ENCODE peak calls at places on chromosomes 1 and 21, in nine cellular contexts. One of them, this sample, is unnamed.
A peak's percentile ranks its signal among the peaks of the same experiment; 100 is the strongest.

GRCh38 chr1:58780586-58781452 is 3.0 kb downstream of the JUN start:
- DNase-seq in activated CD4-positive, alpha-beta T cell treated with anti-CD3 and anti-CD28 coated beads, Interleukin-2, amount 10 ng/mL, durations not matched to agents 7 days and 5 days: no peak
- DNase-seq in right cardiac atrium: no peak
- DNase-seq in NCI-H226: no peak
- DNase-seq in mesothelial cell of epicardium: no peak
- DNase-seq in IMR-90: peak; percentile 16
- DNase-seq in ecto neural progenitor cell: no peak
- DNase-seq in COR-L47: no peak
- DNase-seq in KG1: no peak
- DNase-seq in this sample: no peak

GRCh38 chr1:64536836-64537490 is 67.0 kb downstream of the CACHD1 start:
- DNase-seq in activated CD4-positive, alpha-beta T cell treated with anti-CD3 and anti-CD28 coated beads, Interleukin-2, amount 10 ng/mL, durations not matched to agents 7 days and 5 days: no peak
- DNase-seq in right cardiac atrium: no peak
- DNase-seq in NCI-H226: no peak
- DNase-seq in mesothelial cell of epicardium: no peak
- DNase-seq in IMR-90: no peak
- DNase-seq in ecto neural progenitor cell: no peak
- DNase-seq in COR-L47: no peak
- DNase-seq in KG1: no peak
- DNase-seq in this sample: no peak

GRCh38 chr1:203742446-203742845 is 22.5 kb upstream of the LAX1 start:
- DNase-seq in activated CD4-positive, alpha-beta T cell treated with anti-CD3 and anti-CD28 coated beads, Interleukin-2, amount 10 ng/mL, durations not matched to agents 7 days and 5 days: no peak
- DNase-seq in right cardiac atrium: no peak
- DNase-seq in NCI-H226: no peak
- DNase-seq in mesothelial cell of epicardium: no peak
- DNase-seq in IMR-90: peak; percentile 30
- DNase-seq in ecto neural progenitor cell: no peak
- DNase-seq in COR-L47: no peak
- DNase-seq in KG1: no peak
- DNase-seq in this sample: no peak

GRCh38 chr1:111739984-111740765 is 980 bp upstream of the INKA2 start:
- DNase-seq in activated CD4-positive, alpha-beta T cell treated with anti-CD3 and anti-CD28 coated beads, Interleukin-2, amount 10 ng/mL, durations not matched to agents 7 days and 5 days: no peak
- DNase-seq in right cardiac atrium: peak; percentile 91
- DNase-seq in NCI-H226: no peak
- DNase-seq in mesothelial cell of epicardium: peak; percentile 51
- DNase-seq in IMR-90: peak; percentile 52
- DNase-seq in ecto neural progenitor cell: peak; percentile 87
- DNase-seq in COR-L47: peak; percentile 72
- DNase-seq in KG1: no peak
- DNase-seq in this sample: no peak

GRCh38 chr1:19356266-19356665 is 44.1 kb downstream of the SLC66A1 start:
- DNase-seq in activated CD4-positive, alpha-beta T cell treated with anti-CD3 and anti-CD28 coated beads, Interleukin-2, amount 10 ng/mL, durations not matched to agents 7 days and 5 days: no peak
- DNase-seq in right cardiac atrium: no peak
- DNase-seq in NCI-H226: no peak
- DNase-seq in mesothelial cell of epicardium: no peak
- DNase-seq in IMR-90: no peak
- DNase-seq in ecto neural progenitor cell: no peak
- DNase-seq in COR-L47: peak; percentile 77
- DNase-seq in KG1: no peak
- DNase-seq in this sample: no peak

GRCh38 chr1:3274972-3275371 is 179.5 kb upstream of the ARHGEF16 start:
- DNase-seq in activated CD4-positive, alpha-beta T cell treated with anti-CD3 and anti-CD28 coated beads, Interleukin-2, amount 10 ng/mL, durations not matched to agents 7 days and 5 days: no peak
- DNase-seq in right cardiac atrium: no peak
- DNase-seq in NCI-H226: no peak
- DNase-seq in mesothelial cell of epicardium: no peak
- DNase-seq in IMR-90: no peak
- DNase-seq in ecto neural progenitor cell: no peak
- DNase-seq in COR-L47: peak; percentile 78
- DNase-seq in KG1: no peak
- DNase-seq in this sample: no peak

GRCh38 chr1:153679337-153680119 is 1.0 kb downstream of the NPR1 start:
- DNase-seq in activated CD4-positive, alpha-beta T cell treated with anti-CD3 and anti-CD28 coated beads, Interleukin-2, amount 10 ng/mL, durations not matched to agents 7 days and 5 days: peak; percentile 28
- DNase-seq in right cardiac atrium: peak; percentile 77
- DNase-seq in NCI-H226: no peak
- DNase-seq in mesothelial cell of epicardium: peak; percentile 49
- DNase-seq in IMR-90: no peak
- DNase-seq in ecto neural progenitor cell: peak; percentile 68
- DNase-seq in COR-L47: peak; percentile 4
- DNase-seq in KG1: no peak
- DNase-seq in this sample: no peak

GRCh38 chr1:29043270-29043971 is 80.3 kb downstream of the TMEM200B start:
- DNase-seq in activated CD4-positive, alpha-beta T cell treated with anti-CD3 and anti-CD28 coated beads, Interleukin-2, amount 10 ng/mL, durations not matched to agents 7 days and 5 days: no peak
- DNase-seq in right cardiac atrium: peak; percentile 43
- DNase-seq in NCI-H226: no peak
- DNase-seq in mesothelial cell of epicardium: no peak
- DNase-seq in IMR-90: no peak
- DNase-seq in ecto neural progenitor cell: no peak
- DNase-seq in COR-L47: no peak
- DNase-seq in KG1: no peak
- DNase-seq in this sample: no peak

GRCh38 chr1:74237787-74238186 is 2.6 kb downstream of the TNNI3K start:
- DNase-seq in activated CD4-positive, alpha-beta T cell treated with anti-CD3 and anti-CD28 coated beads, Interleukin-2, amount 10 ng/mL, durations not matched to agents 7 days and 5 days: no peak
- DNase-seq in right cardiac atrium: no peak
- DNase-seq in NCI-H226: no peak
- DNase-seq in mesothelial cell of epicardium: no peak
- DNase-seq in IMR-90: no peak
- DNase-seq in ecto neural progenitor cell: no peak
- DNase-seq in COR-L47: no peak
- DNase-seq in KG1: no peak
- DNase-seq in this sample: no peak

GRCh38 chr1:209767706-209768105 is 11.9 kb downstream of the TRAF3IP3 start:
- DNase-seq in activated CD4-positive, alpha-beta T cell treated with anti-CD3 and anti-CD28 coated beads, Interleukin-2, amount 10 ng/mL, durations not matched to agents 7 days and 5 days: no peak
- DNase-seq in right cardiac atrium: no peak
- DNase-seq in NCI-H226: no peak
- DNase-seq in mesothelial cell of epicardium: no peak
- DNase-seq in IMR-90: no peak
- DNase-seq in ecto neural progenitor cell: no peak
- DNase-seq in COR-L47: no peak
- DNase-seq in KG1: no peak
- DNase-seq in this sample: no peak

GRCh38 chr1:234775477-234776246 is 165.7 kb upstream of the IRF2BP2 start:
- DNase-seq in activated CD4-positive, alpha-beta T cell treated with anti-CD3 and anti-CD28 coated beads, Interleukin-2, amount 10 ng/mL, durations not matched to agents 7 days and 5 days: no peak
- DNase-seq in right cardiac atrium: no peak
- DNase-seq in NCI-H226: no peak
- DNase-seq in mesothelial cell of epicardium: no peak
- DNase-seq in IMR-90: no peak
- DNase-seq in ecto neural progenitor cell: no peak
- DNase-seq in COR-L47: no peak
- DNase-seq in KG1: no peak
- DNase-seq in this sample: no peak

GRCh38 chr1:44842763-44843655 is at the start of gene PTCH2:
- DNase-seq in activated CD4-positive, alpha-beta T cell treated with anti-CD3 and anti-CD28 coated beads, Interleukin-2, amount 10 ng/mL, durations not matched to agents 7 days and 5 days: no peak
- DNase-seq in right cardiac atrium: peak; percentile 90
- DNase-seq in NCI-H226: peak; percentile 28
- DNase-seq in mesothelial cell of epicardium: peak; percentile 90
- DNase-seq in IMR-90: peak; percentile 53
- DNase-seq in ecto neural progenitor cell: peak; percentile 94
- DNase-seq in COR-L47: peak; percentile 59
- DNase-seq in KG1: no peak
- DNase-seq in this sample: no peak

GRCh38 chr1:115980998-115981993 is 5.0 kb downstream of the SLC22A15 start:
- DNase-seq in activated CD4-positive, alpha-beta T cell treated with anti-CD3 and anti-CD28 coated beads, Interleukin-2, amount 10 ng/mL, durations not matched to agents 7 days and 5 days: peak; percentile 18
- DNase-seq in right cardiac atrium: peak; percentile 59
- DNase-seq in NCI-H226: peak; percentile 49
- DNase-seq in mesothelial cell of epicardium: no peak
- DNase-seq in IMR-90: peak; percentile 16
- DNase-seq in ecto neural progenitor cell: peak; percentile 64
- DNase-seq in COR-L47: peak; percentile 57
- DNase-seq in KG1: no peak
- DNase-seq in this sample: no peak

GRCh38 chr1:156146749-156147405 is 6.5 kb upstream of the SEMA4A start:
- DNase-seq in activated CD4-positive, alpha-beta T cell treated with anti-CD3 and anti-CD28 coated beads, Interleukin-2, amount 10 ng/mL, durations not matched to agents 7 days and 5 days: no peak
- DNase-seq in right cardiac atrium: peak; percentile 69
- DNase-seq in NCI-H226: peak; percentile 87
- DNase-seq in mesothelial cell of epicardium: no peak
- DNase-seq in IMR-90: no peak
- DNase-seq in ecto neural progenitor cell: no peak
- DNase-seq in COR-L47: no peak
- DNase-seq in KG1: no peak
- DNase-seq in this sample: no peak

GRCh38 chr1:242556276-242556675 is 31.8 kb upstream of the PLD5 start:
- DNase-seq in activated CD4-positive, alpha-beta T cell treated with anti-CD3 and anti-CD28 coated beads, Interleukin-2, amount 10 ng/mL, durations not matched to agents 7 days and 5 days: no peak
- DNase-seq in right cardiac atrium: no peak
- DNase-seq in NCI-H226: no peak
- DNase-seq in mesothelial cell of epicardium: no peak
- DNase-seq in IMR-90: no peak
- DNase-seq in ecto neural progenitor cell: no peak
- DNase-seq in COR-L47: no peak
- DNase-seq in KG1: no peak
- DNase-seq in this sample: no peak

GRCh38 chr21:34674467-34674866 is 5.7 kb downstream of the CLIC6 start:
- DNase-seq in activated CD4-positive, alpha-beta T cell treated with anti-CD3 and anti-CD28 coated beads, Interleukin-2, amount 10 ng/mL, durations not matched to agents 7 days and 5 days: no peak
- DNase-seq in right cardiac atrium: no peak
- DNase-seq in NCI-H226: no peak
- DNase-seq in mesothelial cell of epicardium: no peak
- DNase-seq in IMR-90: no peak
- DNase-seq in ecto neural progenitor cell: no peak
- DNase-seq in COR-L47: no peak
- DNase-seq in KG1: no peak
- DNase-seq in this sample: no peak

GRCh38 chr1:246760426-246761347 is 36.5 kb downstream of the SCCPDH start:
- DNase-seq in activated CD4-positive, alpha-beta T cell treated with anti-CD3 and anti-CD28 coated beads, Interleukin-2, amount 10 ng/mL, durations not matched to agents 7 days and 5 days: no peak
- DNase-seq in right cardiac atrium: no peak
- DNase-seq in NCI-H226: no peak
- DNase-seq in mesothelial cell of epicardium: no peak
- DNase-seq in IMR-90: no peak
- DNase-seq in ecto neural progenitor cell: no peak
- DNase-seq in COR-L47: no peak
- DNase-seq in KG1: no peak
- DNase-seq in this sample: no peak

GRCh38 chr1:220528679-220529529 is 968 bp downstream of the MARK1 start:
- DNase-seq in activated CD4-positive, alpha-beta T cell treated with anti-CD3 and anti-CD28 coated beads, Interleukin-2, amount 10 ng/mL, durations not matched to agents 7 days and 5 days: no peak
- DNase-seq in right cardiac atrium: peak; percentile 56
- DNase-seq in NCI-H226: no peak
- DNase-seq in mesothelial cell of epicardium: peak; percentile 48
- DNase-seq in IMR-90: no peak
- DNase-seq in ecto neural progenitor cell: peak; percentile 72
- DNase-seq in COR-L47: no peak
- DNase-seq in KG1: no peak
- DNase-seq in this sample: no peak

GRCh38 chr1:5949074-5949760 is 43.0 kb downstream of the NPHP4 start:
- DNase-seq in activated CD4-positive, alpha-beta T cell treated with anti-CD3 and anti-CD28 coated beads, Interleukin-2, amount 10 ng/mL, durations not matched to agents 7 days and 5 days: no peak
- DNase-seq in right cardiac atrium: no peak
- DNase-seq in NCI-H226: no peak
- DNase-seq in mesothelial cell of epicardium: no peak
- DNase-seq in IMR-90: no peak
- DNase-seq in ecto neural progenitor cell: peak; percentile 43
- DNase-seq in COR-L47: peak; percentile 65
- DNase-seq in KG1: no peak
- DNase-seq in this sample: no peak

GRCh38 chr1:3507636-3508275 is 53.3 kb downstream of the ARHGEF16 start:
- DNase-seq in activated CD4-positive, alpha-beta T cell treated with anti-CD3 and anti-CD28 coated beads, Interleukin-2, amount 10 ng/mL, durations not matched to agents 7 days and 5 days: no peak
- DNase-seq in right cardiac atrium: no peak
- DNase-seq in NCI-H226: no peak
- DNase-seq in mesothelial cell of epicardium: no peak
- DNase-seq in IMR-90: no peak
- DNase-seq in ecto neural progenitor cell: no peak
- DNase-seq in COR-L47: no peak
- DNase-seq in KG1: no peak
- DNase-seq in this sample: no peak

GRCh38 chr21:36773111-36773510 is 74.2 kb downstream of the SIM2 start:
- DNase-seq in activated CD4-positive, alpha-beta T cell treated with anti-CD3 and anti-CD28 coated beads, Interleukin-2, amount 10 ng/mL, durations not matched to agents 7 days and 5 days: no peak
- DNase-seq in right cardiac atrium: peak; percentile 85
- DNase-seq in NCI-H226: peak; percentile 87
- DNase-seq in mesothelial cell of epicardium: no peak
- DNase-seq in IMR-90: peak; percentile 89
- DNase-seq in ecto neural progenitor cell: no peak
- DNase-seq in COR-L47: no peak
- DNase-seq in KG1: no peak
- DNase-seq in this sample: no peak

GRCh38 chr1:7468248-7468647 is 302.8 kb upstream of the VAMP3 start:
- DNase-seq in activated CD4-positive, alpha-beta T cell treated with anti-CD3 and anti-CD28 coated beads, Interleukin-2, amount 10 ng/mL, durations not matched to agents 7 days and 5 days: no peak
- DNase-seq in right cardiac atrium: peak; percentile 46
- DNase-seq in NCI-H226: no peak
- DNase-seq in mesothelial cell of epicardium: no peak
- DNase-seq in IMR-90: no peak
- DNase-seq in ecto neural progenitor cell: no peak
- DNase-seq in COR-L47: no peak
- DNase-seq in KG1: no peak
- DNase-seq in this sample: no peak

GRCh38 chr1:6581561-6582305 is 1.9 kb downstream of the ZBTB48 start:
- DNase-seq in activated CD4-positive, alpha-beta T cell treated with anti-CD3 and anti-CD28 coated beads, Interleukin-2, amount 10 ng/mL, durations not matched to agents 7 days and 5 days: no peak
- DNase-seq in right cardiac atrium: peak; percentile 52
- DNase-seq in NCI-H226: no peak
- DNase-seq in mesothelial cell of epicardium: no peak
- DNase-seq in IMR-90: no peak
- DNase-seq in ecto neural progenitor cell: no peak
- DNase-seq in COR-L47: no peak
- DNase-seq in KG1: no peak
- DNase-seq in this sample: no peak

GRCh38 chr1:198778049-198778448 is 139.2 kb downstream of the PTPRC start:
- DNase-seq in activated CD4-positive, alpha-beta T cell treated with anti-CD3 and anti-CD28 coated beads, Interleukin-2, amount 10 ng/mL, durations not matched to agents 7 days and 5 days: no peak
- DNase-seq in right cardiac atrium: peak; percentile 50
- DNase-seq in NCI-H226: no peak
- DNase-seq in mesothelial cell of epicardium: no peak
- DNase-seq in IMR-90: peak; percentile 9
- DNase-seq in ecto neural progenitor cell: no peak
- DNase-seq in COR-L47: no peak
- DNase-seq in KG1: no peak
- DNase-seq in this sample: no peak

GRCh38 chr1:245771521-245772281 is 616.9 kb downstream of the KIF26B start:
- DNase-seq in activated CD4-positive, alpha-beta T cell treated with anti-CD3 and anti-CD28 coated beads, Interleukin-2, amount 10 ng/mL, durations not matched to agents 7 days and 5 days: no peak
- DNase-seq in right cardiac atrium: no peak
- DNase-seq in NCI-H226: peak; percentile 61
- DNase-seq in mesothelial cell of epicardium: no peak
- DNase-seq in IMR-90: peak; percentile 91
- DNase-seq in ecto neural progenitor cell: no peak
- DNase-seq in COR-L47: no peak
- DNase-seq in KG1: no peak
- DNase-seq in this sample: no peak

GRCh38 chr1:64536217-64536835 is 66.4 kb downstream of the CACHD1 start:
- DNase-seq in activated CD4-positive, alpha-beta T cell treated with anti-CD3 and anti-CD28 coated beads, Interleukin-2, amount 10 ng/mL, durations not matched to agents 7 days and 5 days: no peak
- DNase-seq in right cardiac atrium: no peak
- DNase-seq in NCI-H226: no peak
- DNase-seq in mesothelial cell of epicardium: no peak
- DNase-seq in IMR-90: no peak
- DNase-seq in ecto neural progenitor cell: no peak
- DNase-seq in COR-L47: peak; percentile 73
- DNase-seq in KG1: no peak
- DNase-seq in this sample: no peak

GRCh38 chr1:87796521-87796920 is 467.8 kb downstream of the LMO4 start:
- DNase-seq in activated CD4-positive, alpha-beta T cell treated with anti-CD3 and anti-CD28 coated beads, Interleukin-2, amount 10 ng/mL, durations not matched to agents 7 days and 5 days: no peak
- DNase-seq in right cardiac atrium: no peak
- DNase-seq in NCI-H226: no peak
- DNase-seq in mesothelial cell of epicardium: no peak
- DNase-seq in IMR-90: no peak
- DNase-seq in ecto neural progenitor cell: no peak
- DNase-seq in COR-L47: no peak
- DNase-seq in KG1: no peak
- DNase-seq in this sample: no peak